ENCODE peak calls at places on chromosomes 16 and 17, in four cellular contexts. One of them, this sample, is unnamed.

GRCh38 chr17:45334231-45334630 is 17.4 kb upstream of the MAP3K14 start:
- DNase-seq in K562: no peak
- DNase-seq in HL-60: no peak
- DNase-seq in GM12878: no peak
- DNase-seq in this sample: no peak

GRCh38 chr16:370980-371728 is 816 bp upstream of the MRPL28 start:
- DNase-seq in K562: peak; percentile 49
- DNase-seq in HL-60: no peak
- DNase-seq in GM12878: no peak
- DNase-seq in this sample: no peak

GRCh38 chr17:80203448-80204092 is 16.6 kb downstream of the SGSH start:
- DNase-seq in K562: no peak
- DNase-seq in HL-60: no peak
- DNase-seq in GM12878: no peak
- DNase-seq in this sample: no peak

GRCh38 chr16:76195648-76196047 is 81.6 kb upstream of the CNTNAP4 start:
- DNase-seq in K562: no peak
- DNase-seq in HL-60: no peak
- DNase-seq in GM12878: no peak
- DNase-seq in this sample: no peak

GRCh38 chr17:68305132-68305531 is 13.8 kb downstream of the ARSG start:
- DNase-seq in K562: no peak
- DNase-seq in HL-60: no peak
- DNase-seq in GM12878: no peak
- DNase-seq in this sample: no peak

GRCh38 chr16:79463839-79464238 is 136.7 kb downstream of the MAF start:
- DNase-seq in K562: no peak
- DNase-seq in HL-60: no peak
- DNase-seq in GM12878: no peak
- DNase-seq in this sample: no peak

GRCh38 chr16:57564571-57565270 is 22.3 kb downstream of the ADGRG5 start:
- DNase-seq in K562: no peak
- DNase-seq in HL-60: no peak
- DNase-seq in GM12878: no peak
- DNase-seq in this sample: no peak

GRCh38 chr16:4529085-4530060 is 9.2 kb downstream of the CDIP1 start:
- DNase-seq in K562: no peak
- DNase-seq in HL-60: peak; percentile 29
- DNase-seq in GM12878: peak; percentile 23
- DNase-seq in this sample: no peak

GRCh38 chr17:57570740-57571344 is 174.3 kb downstream of the CCDC182 start:
- DNase-seq in K562: no peak
- DNase-seq in HL-60: no peak
- DNase-seq in GM12878: no peak
- DNase-seq in this sample: no peak

GRCh38 chr17:65588194-65588808 is 26.9 kb upstream of the AXIN2 start:
- DNase-seq in K562: no peak
- DNase-seq in HL-60: no peak
- DNase-seq in GM12878: no peak
- DNase-seq in this sample: no peak

GRCh38 chr17:57557793-57558681 is 187.1 kb downstream of the CCDC182 start:
- DNase-seq in K562: no peak
- DNase-seq in HL-60: no peak
- DNase-seq in GM12878: no peak
- DNase-seq in this sample: no peak

GRCh38 chr16:67459858-67460144 is 21.2 kb downstream of the ATP6V0D1 start:
- DNase-seq in K562: no peak
- DNase-seq in HL-60: no peak
- DNase-seq in GM12878: no peak
- DNase-seq in this sample: no peak

GRCh38 chr17:59783221-59784016 is 76.0 kb downstream of the VMP1 start:
- DNase-seq in K562: peak; percentile 33
- DNase-seq in HL-60: no peak
- DNase-seq in GM12878: no peak
- DNase-seq in this sample: no peak

GRCh38 chr16:3800477-3801270 is 79.8 kb downstream of the CREBBP start:
- DNase-seq in K562: no peak
- DNase-seq in HL-60: no peak
- DNase-seq in GM12878: no peak
- DNase-seq in this sample: no peak

GRCh38 chr16:82358161-82358560 is 188.1 kb upstream of the MPHOSPH6 start:
- DNase-seq in K562: no peak
- DNase-seq in HL-60: no peak
- DNase-seq in GM12878: no peak
- DNase-seq in this sample: no peak

GRCh38 chr17:66633322-66633965 is 201.5 kb upstream of the CACNG5 start:
- DNase-seq in K562: no peak
- DNase-seq in HL-60: peak; percentile 52
- DNase-seq in GM12878: no peak
- DNase-seq in this sample: no peak
- TF ChIP-seq SPI1 in K562: no peak
- TF ChIP-seq SPI1 in HL-60: no peak
- TF ChIP-seq SPI1 in GM12878: no peak
- TF ChIP-seq SPI1 in this sample: no peak

DNA sequence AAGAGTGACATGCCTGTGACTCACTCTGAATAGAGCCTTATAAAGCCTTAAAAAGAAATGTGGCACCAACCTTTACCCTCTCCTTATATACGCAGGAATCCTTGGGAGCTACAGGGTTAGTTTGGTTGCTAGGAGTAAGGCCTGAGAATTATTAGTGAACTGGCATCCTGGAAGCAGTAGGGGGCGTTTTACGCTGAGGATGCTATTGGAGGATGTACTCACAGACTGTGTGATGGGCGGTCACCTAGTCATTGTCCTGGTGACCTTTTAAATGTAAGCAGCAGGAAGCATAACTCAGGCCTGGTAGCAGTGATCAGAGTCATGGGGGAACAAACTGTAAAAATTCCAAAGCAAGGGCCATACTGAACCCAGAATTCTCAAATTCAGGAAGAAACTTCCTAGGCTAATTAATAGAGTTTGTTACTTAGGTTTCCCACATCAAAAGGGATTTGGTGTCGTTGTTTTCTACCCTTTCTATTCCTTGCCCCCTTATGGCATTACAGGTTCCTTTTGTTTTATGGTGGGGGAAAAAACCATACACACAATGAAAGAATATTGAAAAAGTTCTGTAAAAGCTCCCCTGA is 153.8 kb downstream of the SNX11 start:
- DNase-seq in K562: peak; percentile 68
- DNase-seq in HL-60: peak; percentile 31
- DNase-seq in GM12878: no peak
- DNase-seq in this sample: no peak
- TF ChIP-seq SPI1 in K562: no peak
- TF ChIP-seq SPI1 in HL-60: no peak
- TF ChIP-seq SPI1 in GM12878: no peak
- TF ChIP-seq SPI1 in this sample: no peak

GRCh38 chr17:8126306-8127066 is 2.6 kb upstream of the HES7 start:
- DNase-seq in K562: peak; percentile 66
- DNase-seq in HL-60: no peak
- DNase-seq in GM12878: no peak
- DNase-seq in this sample: no peak
- TF ChIP-seq SPI1 in K562: no peak
- TF ChIP-seq SPI1 in HL-60: no peak
- TF ChIP-seq SPI1 in GM12878: no peak
- TF ChIP-seq SPI1 in this sample: no peak

DNA sequence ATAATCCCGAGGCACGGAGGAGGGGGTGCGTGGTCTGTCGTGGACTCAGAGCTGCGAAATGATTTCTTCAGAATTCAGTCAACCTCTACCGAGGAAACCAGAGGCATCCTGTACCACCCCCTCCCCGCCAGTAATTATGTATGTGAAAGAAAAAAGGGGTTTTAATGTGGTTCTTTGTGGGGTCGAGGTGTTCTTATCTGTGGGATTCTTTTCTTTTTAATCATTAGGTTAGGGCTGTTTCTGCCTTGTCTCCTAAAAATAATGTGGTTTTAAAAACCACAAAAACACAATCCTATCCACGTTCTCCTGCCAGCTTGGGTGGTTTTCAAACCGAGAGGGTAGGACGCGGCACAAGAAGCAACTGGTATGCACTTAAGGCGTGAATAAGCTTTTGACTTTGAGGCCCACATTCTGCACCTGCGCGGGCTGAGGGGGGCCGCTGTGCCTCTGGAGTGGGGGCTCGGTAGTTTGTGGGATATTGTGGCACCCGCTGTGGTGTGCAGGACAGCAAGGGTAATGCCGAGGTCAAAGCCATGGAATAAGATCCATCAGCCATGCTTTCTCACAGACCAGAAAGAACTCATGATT is 1.0 kb downstream of the SLC47A1 start:
- DNase-seq in K562: no peak
- DNase-seq in HL-60: no peak
- DNase-seq in GM12878: no peak
- DNase-seq in this sample: no peak
- TF ChIP-seq SPI1 in K562: no peak
- TF ChIP-seq SPI1 in HL-60: no peak
- TF ChIP-seq SPI1 in GM12878: no peak
- TF ChIP-seq SPI1 in this sample: no peak

DNA sequence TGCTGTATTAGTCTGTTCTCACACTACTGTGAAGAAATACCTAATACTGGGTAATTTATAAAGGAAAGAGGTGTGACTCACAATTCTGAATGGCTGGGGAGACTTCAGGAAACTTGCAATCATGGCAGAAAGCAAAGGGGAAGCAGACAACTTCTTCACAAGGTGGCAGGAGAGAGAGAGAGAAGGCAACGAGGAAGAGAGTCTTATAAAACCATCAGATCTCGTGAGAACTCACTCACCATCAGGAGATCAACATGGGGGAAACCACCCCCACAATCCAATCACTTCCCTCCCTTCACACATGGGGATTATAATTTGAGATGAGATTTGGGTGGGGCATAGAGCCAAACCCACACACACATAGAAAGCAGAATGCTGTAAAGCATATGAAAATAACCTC is 896.2 kb downstream of the CDH11 start:
- DNase-seq in K562: no peak
- DNase-seq in HL-60: no peak
- DNase-seq in GM12878: no peak
- DNase-seq in this sample: no peak
- TF ChIP-seq SPI1 in K562: no peak
- TF ChIP-seq SPI1 in HL-60: no peak
- TF ChIP-seq SPI1 in GM12878: no peak
- TF ChIP-seq SPI1 in this sample: no peak

DNA sequence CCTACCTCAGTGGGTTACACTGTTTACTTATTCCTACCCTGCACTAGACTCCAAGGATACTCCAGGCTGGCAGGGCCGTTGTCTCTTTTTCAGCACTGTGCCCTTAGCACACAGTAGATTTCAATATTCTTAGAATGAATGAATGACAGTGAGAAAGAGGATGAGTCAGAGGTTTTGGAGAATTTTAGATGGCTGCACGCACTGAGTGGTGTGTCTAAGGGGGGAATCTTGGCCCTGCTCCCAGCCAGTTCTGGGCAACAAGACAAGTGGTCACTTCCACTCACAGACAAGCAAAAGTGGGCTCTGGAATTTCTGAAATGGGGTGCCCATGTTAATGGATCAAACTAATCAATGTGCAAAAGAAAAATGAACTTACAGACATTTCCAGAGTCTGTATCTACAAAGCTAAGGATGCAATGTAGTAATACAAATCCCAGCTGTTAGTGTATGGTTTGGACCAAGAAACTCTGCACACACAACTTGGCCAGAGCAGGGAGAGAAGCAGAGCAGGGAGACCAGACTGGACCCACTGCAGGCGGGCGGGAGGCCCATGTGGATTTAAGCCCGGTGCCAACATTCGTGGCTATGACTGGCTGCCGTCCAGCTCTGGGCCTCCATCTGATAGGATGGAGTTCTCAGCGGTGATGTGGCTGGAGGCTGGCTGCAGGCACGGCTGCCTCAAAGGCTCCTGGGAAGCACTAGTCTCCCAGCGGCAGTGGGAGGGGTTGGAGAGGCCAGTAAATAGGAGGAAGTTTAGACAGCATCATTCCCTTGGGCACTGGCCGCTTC is 95.6 kb upstream of the CDYL2 start:
- DNase-seq in K562: peak; percentile 41
- DNase-seq in HL-60: no peak
- DNase-seq in GM12878: no peak
- DNase-seq in this sample: no peak
- TF ChIP-seq SPI1 in K562: no peak
- TF ChIP-seq SPI1 in HL-60: no peak
- TF ChIP-seq SPI1 in GM12878: no peak
- TF ChIP-seq SPI1 in this sample: no peak

DNA sequence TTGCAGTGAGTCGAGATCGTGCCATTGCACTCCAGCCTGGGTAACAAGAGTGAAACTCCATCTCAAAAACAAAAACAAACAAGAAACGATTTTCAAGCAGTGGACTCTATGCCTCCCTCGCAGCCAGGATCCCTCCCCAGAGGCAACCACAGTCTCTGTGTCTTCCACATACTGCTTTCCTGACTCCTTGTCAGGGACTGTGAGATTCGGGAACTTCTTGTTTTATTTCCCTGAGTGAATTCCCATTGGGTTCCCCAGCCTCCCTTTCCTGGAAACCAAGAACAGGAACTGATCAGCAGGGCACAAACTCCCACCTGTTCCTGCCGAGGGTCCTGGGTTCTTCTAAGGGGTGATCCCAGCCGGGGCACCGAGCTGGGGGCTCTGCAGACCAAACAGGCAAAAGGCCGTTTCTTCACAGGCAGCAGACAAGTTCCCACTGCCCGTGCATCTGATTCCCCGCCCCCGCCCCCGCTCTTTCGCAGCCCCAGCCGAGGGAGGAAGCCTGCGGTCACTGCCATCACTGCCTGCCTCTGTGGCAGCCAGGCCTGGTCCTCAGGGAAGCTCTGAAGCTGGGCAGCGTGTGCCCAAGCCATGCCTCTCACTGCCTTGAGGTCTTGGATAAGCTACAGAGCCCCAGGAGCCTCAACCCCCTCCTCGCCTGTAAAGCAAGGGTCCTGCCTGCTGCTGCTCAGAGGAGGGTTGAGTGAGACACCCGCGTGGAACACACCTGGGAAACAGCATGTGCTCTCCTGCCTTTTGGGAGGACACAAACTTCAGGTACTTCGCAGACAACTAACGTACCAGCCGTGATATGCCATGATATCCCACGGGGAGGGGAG is 5.5 kb upstream of the PIEZO1 start:
- DNase-seq in K562: peak; percentile 77
- DNase-seq in HL-60: peak; percentile 81
- DNase-seq in GM12878: no peak
- DNase-seq in this sample: no peak
- TF ChIP-seq SPI1 in K562: no peak
- TF ChIP-seq SPI1 in HL-60: no peak
- TF ChIP-seq SPI1 in GM12878: no peak
- TF ChIP-seq SPI1 in this sample: no peak